ENCODE peak calls at places on chromosomes 5 and 9, in nine cellular contexts. R is endodermal cell, D is thoracic aorta, N is epithelial cell of prostate, Y is gastrocnemius medialis, C is neuronal stem cell, B is uterus, Q is PC-9, T is upper lobe of right lung. Z is an unnamed sample.

GRCh38 chr9:113622600-113623400 is 159.3 kb downstream of the RGS3 start:
- DNase-seq in R (peak), D (no peak), N (no peak), Y (no peak), C (no peak), B (no peak), Q (peak), T (peak), Z (no peak)

GRCh38 chr5:151150484-151151262 is 6.9 kb downstream of the ANXA6 start:
- DNase-seq in R (no peak), D (no peak), N (no peak), Y (no peak), C (no peak), B (peak), Q (no peak), T (no peak), Z (no peak)

GRCh38 chr5:150265984-150266383 is 23.6 kb downstream of the CAMK2A start:
- DNase-seq in R (no peak), D (no peak), N (no peak), Y (no peak), C (no peak), B (no peak), Q (no peak), T (no peak), Z (no peak)

GRCh38 chr5:82662340-82662739 is 384.2 kb upstream of the RPS23 start:
- DNase-seq in R (no peak), D (no peak), N (no peak), Y (no peak), C (no peak), B (no peak), Q (no peak), T (no peak), Z (no peak)

GRCh38 chr9:83062011-83062652 is 810 bp downstream of the RASEF start:
- DNase-seq in R (peak), D (no peak), N (no peak), Y (no peak), C (peak), B (no peak), Q (peak), T (peak), Z (peak)

GRCh38 chr9:132572921-132573320 is 9.5 kb upstream of the BARHL1 start:
- DNase-seq in R (no peak), D (no peak), N (no peak), Y (no peak), C (no peak), B (no peak), Q (no peak), T (no peak), Z (no peak)

GRCh38 chr5:117486879-117487391 is 912.3 kb upstream of the SEMA6A start:
- DNase-seq in R (peak), D (no peak), N (no peak), Y (no peak), C (no peak), B (no peak), Q (peak), T (no peak), Z (no peak)

GRCh38 chr5:53038196-53038847 is 49.2 kb downstream of the ITGA2 start:
- DNase-seq in R (no peak), D (no peak), N (peak), Y (no peak), C (no peak), B (no peak), Q (no peak), T (no peak), Z (no peak)

GRCh38 chr9:72800326-72800994 is 152.4 kb downstream of the ALDH1A1 start:
- DNase-seq in R (no peak), D (no peak), N (no peak), Y (no peak), C (no peak), B (no peak), Q (no peak), T (no peak), Z (no peak)

GRCh38 chr9:115630126-115630840 is 512.3 kb upstream of the TNC start:
- DNase-seq in R (no peak), D (no peak), N (no peak), Y (no peak), C (peak), B (no peak), Q (no peak), T (no peak), Z (no peak)

GRCh38 chr5:150661821-150662596 is 958 bp downstream of the MYOZ3 start:
- DNase-seq in R (no peak), D (no peak), N (no peak), Y (no peak), C (no peak), B (peak), Q (no peak), T (no peak), Z (no peak)

GRCh38 chr5:145981612-145982571 is 45.5 kb downstream of the SH3RF2 start:
- DNase-seq in R (no peak), D (no peak), N (peak), Y (no peak), C (no peak), B (no peak), Q (peak), T (no peak), Z (peak)

GRCh38 chr9:113599647-113600476 is 136.3 kb downstream of the RGS3 start:
- DNase-seq in R (peak), D (no peak), N (no peak), Y (no peak), C (no peak), B (no peak), Q (no peak), T (no peak), Z (no peak)

GRCh38 chr5:135436856-135437795 is 10.0 kb downstream of the DCANP1 start:
- DNase-seq in R (peak), D (no peak), N (no peak), Y (no peak), C (no peak), B (no peak), Q (no peak), T (no peak), Z (peak)

GRCh38 chr9:86946712-86947145 is 577 bp downstream of the GAS1 start:
- DNase-seq in R (peak), D (no peak), N (no peak), Y (peak), C (no peak), B (peak), Q (peak), T (peak), Z (peak)

GRCh38 chr9:103037508-103038477 is 42.7 kb downstream of the CYLC2 start:
- DNase-seq in R (peak), D (no peak), N (no peak), Y (no peak), C (no peak), B (no peak), Q (no peak), T (no peak), Z (no peak)

DNA sequence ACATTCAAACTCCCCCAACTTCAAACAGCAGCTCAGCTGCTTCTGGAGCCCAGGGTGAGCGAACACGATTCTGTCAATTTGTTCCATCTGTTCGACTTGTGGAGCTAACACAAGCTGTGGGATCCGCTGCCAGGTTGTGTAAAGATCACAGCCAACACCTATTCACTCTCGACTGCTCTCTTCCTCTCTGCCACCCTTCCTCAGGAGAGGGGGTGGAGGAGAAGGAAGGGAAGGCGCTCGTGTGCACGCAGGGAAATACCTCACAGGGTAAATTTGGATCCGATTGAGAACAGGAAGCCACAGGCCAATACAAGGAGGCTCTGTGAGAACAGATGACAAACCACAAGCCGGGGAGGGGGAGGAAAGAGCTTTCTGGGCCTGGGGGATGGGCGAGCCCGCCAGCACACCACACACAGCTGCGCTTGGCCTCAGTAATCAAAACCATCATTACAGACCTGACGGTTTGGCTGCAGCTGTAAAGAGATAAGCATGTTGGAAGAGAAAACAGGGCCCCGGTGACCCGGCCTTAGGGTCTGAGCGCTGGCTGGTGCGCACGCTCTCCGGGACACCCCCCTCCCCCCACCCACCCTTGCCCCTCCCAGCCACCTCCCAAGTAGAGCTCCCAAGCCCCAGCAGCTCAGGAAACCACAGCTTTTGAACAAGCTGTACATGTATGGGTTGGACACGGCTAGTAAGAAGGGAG is 54.2 kb downstream of the PTCH1 start:
- DNase-seq in R (peak), D (no peak), N (peak), Y (peak), C (no peak), B (peak), Q (no peak), T (no peak), Z (peak)
- H3K27ac ChIP-seq in R (peak), D (no peak), N (peak), Y (peak), C (peak), B (peak), Q (no peak), T (peak), Z (peak)

GRCh38 chr5:34865131-34865530 is 26.2 kb downstream of the TTC23L start:
- DNase-seq in R (no peak), D (no peak), N (no peak), Y (no peak), C (no peak), B (no peak), Q (no peak), T (no peak), Z (no peak)
- H3K27ac ChIP-seq in R (no peak), D (no peak), N (no peak), Y (no peak), C (no peak), B (no peak), Q (no peak), T (no peak), Z (no peak)

DNA sequence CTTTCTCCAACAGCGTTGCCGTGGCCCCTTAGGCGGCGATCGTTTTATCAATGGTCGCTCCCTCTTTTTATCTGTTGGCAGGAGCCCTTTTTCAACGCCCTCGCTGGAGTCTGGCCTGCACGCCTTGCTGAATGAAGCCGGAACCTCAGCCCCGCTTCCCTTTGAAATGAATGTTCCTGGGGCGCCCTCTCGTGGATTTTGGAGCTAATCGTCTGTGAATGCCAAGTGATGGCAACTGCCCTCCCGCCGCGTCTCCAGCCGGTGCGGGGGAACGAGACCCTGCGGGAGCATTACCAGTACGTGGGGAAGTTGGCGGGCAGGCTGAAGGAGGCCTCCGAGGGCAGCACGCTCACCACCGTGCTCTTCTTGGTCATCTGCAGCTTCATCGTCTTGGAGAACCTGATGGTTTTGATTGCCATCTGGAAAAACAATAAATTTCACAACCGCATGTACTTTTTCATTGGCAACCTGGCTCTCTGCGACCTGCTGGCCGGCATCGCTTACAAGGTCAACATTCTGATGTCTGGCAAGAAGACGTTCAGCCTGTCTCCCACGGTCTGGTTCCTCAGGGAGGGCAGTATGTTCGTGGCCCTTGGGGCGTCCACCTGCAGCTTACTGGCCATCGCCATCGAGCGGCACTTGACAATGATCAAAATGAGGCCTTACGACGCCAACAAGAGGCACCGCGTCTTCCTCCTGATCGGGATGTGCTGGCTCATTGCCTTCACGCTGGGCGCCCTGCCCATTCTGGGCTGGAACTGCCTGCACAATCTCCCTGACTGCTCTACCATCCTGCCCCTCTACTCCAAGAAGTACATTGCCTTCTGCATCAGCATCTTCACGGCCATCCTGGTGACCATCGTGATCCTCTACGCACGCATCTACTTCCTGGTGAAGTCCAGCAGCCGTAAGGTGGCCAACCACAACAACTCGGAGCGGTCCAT is 10.0 kb downstream of the S1PR3 start:
- DNase-seq in R (peak), D (peak), N (no peak), Y (peak), C (peak), B (peak), Q (peak), T (peak), Z (peak)
- H3K27ac ChIP-seq in R (no peak), D (peak), N (no peak), Y (no peak), C (no peak), B (peak), Q (no peak), T (no peak), Z (peak)

DNA sequence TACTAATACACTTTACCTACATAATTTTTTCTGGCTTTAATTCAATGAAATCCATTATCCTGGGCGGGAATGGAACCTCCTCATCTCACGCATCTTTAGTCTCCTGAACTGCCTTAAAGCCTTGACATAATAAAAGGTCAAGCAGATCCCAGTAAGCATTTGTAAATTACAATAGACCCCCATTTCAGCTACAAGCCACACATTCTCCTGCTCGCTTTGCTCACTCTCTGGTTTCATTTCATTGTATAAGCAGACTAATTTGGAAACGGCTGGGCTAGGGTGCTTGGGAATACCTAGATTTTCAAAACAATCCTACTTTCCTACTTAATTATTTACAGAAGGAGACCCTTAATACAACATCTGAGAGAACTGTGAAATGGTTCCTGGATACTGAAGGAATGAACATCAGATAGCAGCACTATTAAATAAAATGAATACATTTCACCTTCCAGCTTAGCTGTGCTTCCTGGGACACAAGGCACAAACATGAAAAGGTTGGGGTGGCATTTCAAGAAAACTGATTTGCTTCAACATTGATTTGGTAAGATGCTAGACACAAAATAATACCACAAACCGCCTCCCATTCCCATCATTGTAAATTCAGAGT is 1.5 kb downstream of the JAKMIP2 start:
- DNase-seq in R (no peak), D (no peak), N (no peak), Y (no peak), C (peak), B (no peak), Q (no peak), T (no peak), Z (no peak)
- H3K27ac ChIP-seq in R (peak), D (no peak), N (no peak), Y (no peak), C (peak), B (no peak), Q (no peak), T (no peak), Z (no peak)

DNA sequence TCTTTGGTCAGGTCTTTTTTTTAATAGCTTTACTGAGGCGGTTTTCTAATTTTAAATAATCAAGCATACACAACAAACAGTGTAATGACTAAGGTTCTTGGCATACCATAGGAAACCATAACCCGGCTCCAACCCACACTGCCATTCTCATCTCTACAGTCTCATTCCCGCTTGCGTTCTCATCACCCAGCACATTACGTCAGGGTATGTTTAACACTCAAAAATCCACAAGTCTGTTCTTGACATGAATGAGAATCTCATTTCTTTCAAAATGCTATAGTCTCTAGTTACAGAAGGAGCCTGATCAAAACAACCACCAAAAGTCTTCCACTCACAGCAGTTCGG is 505 bp downstream of the C5orf34 start:
- DNase-seq in R (no peak), D (no peak), N (peak), Y (no peak), C (no peak), B (no peak), Q (no peak), T (no peak), Z (no peak)
- H3K27ac ChIP-seq in R (peak), D (peak), N (peak), Y (peak), C (peak), B (peak), Q (peak), T (peak), Z (peak)

GRCh38 chr9:137053944-137054931 is at the start of gene ENTPD2:
- DNase-seq in R (peak), D (no peak), N (no peak), Y (no peak), C (no peak), B (no peak), Q (peak), T (peak), Z (peak)
- H3K27ac ChIP-seq in R (no peak), D (no peak), N (no peak), Y (peak), C (no peak), B (no peak), Q (no peak), T (no peak), Z (peak)

GRCh38 chr5:43309657-43310056 is 3.6 kb downstream of the HMGCS1 start:
- DNase-seq in R (no peak), D (no peak), N (peak), Y (no peak), C (no peak), B (no peak), Q (peak), T (no peak), Z (peak)
- H3K27ac ChIP-seq in R (no peak), D (no peak), N (peak), Y (no peak), C (no peak), B (no peak), Q (peak), T (no peak), Z (peak)